ENCODE peak calls at places on chromosomes 7 and 10, in four cellular contexts. E is CD8-positive, alpha-beta T cell; A is cardiac muscle cell; S is A549. Q is an unnamed sample.

GRCh38 chr10:123666318-123667291 is at the start of gene GPR26:
- DNase-seq in E (no peak), A (no peak), S (no peak), Q (no peak)

GRCh38 chr10:14971867-14972448 is 12.8 kb downstream of the MEIG1 start:
- DNase-seq in E (peak; percentile 49), A (peak; percentile 38), S (peak; percentile 41), Q (peak; percentile 42)

GRCh38 chr7:92621026-92621540 is 30.9 kb upstream of the FAM133B start:
- DNase-seq in E (peak; percentile 81), A (peak; percentile 97), S (peak; percentile 85), Q (peak; percentile 94)

GRCh38 chr10:44960482-44961230 is 1.1 kb downstream of the RASSF4 start:
- DNase-seq in E (no peak), A (no peak), S (no peak), Q (no peak)

GRCh38 chr10:29186221-29186620 is 102.6 kb upstream of the LYZL1 start:
- DNase-seq in E (no peak), A (peak; percentile 10), S (no peak), Q (no peak)

GRCh38 chr10:99698504-99699080 is 33.3 kb downstream of the COX15 start:
- DNase-seq in E (no peak), A (no peak), S (no peak), Q (peak; percentile 24)

GRCh38 chr7:128110641-128111365 is 79.6 kb upstream of the LRRC4 start:
- DNase-seq in E (no peak), A (no peak), S (no peak), Q (no peak)

GRCh38 chr7:107874605-107875446 is 16.2 kb upstream of the DLD start:
- DNase-seq in E (peak; percentile 18), A (peak; percentile 80), S (peak; percentile 66), Q (peak; percentile 59)

GRCh38 chr10:78953124-78954008 is 115.4 kb upstream of the ZMIZ1 start:
- DNase-seq in E (no peak), A (peak; percentile 86), S (no peak), Q (peak; percentile 18)

GRCh38 chr10:7043051-7043653 is 367.7 kb downstream of the SFMBT2 start:
- DNase-seq in E (no peak), A (no peak), S (no peak), Q (no peak)

GRCh38 chr7:2471396-2471795 is 4.8 kb downstream of the GRIFIN start:
- DNase-seq in E (no peak), A (peak; percentile 48), S (no peak), Q (no peak)

GRCh38 chr7:11970132-11970531 is 138.1 kb upstream of the THSD7A start:
- DNase-seq in E (no peak), A (no peak), S (no peak), Q (no peak)

GRCh38 chr10:61896854-61897661 is 4.4 kb upstream of the ARID5B start:
- DNase-seq in E (peak; percentile 45), A (peak; percentile 90), S (peak; percentile 80), Q (peak; percentile 95)

GRCh38 chr7:109226699-109227098 is 657.0 kb downstream of the DNAJB9 start:
- DNase-seq in E (no peak), A (no peak), S (no peak), Q (no peak)

GRCh38 chr7:124722292-124722691 is 43.3 kb downstream of the GPR37 start:
- DNase-seq in E (no peak), A (no peak), S (peak; percentile 21), Q (no peak)

GRCh38 chr10:118800920-118801319 is 46.1 kb upstream of the CACUL1 start:
- DNase-seq in E (no peak), A (peak; percentile 19), S (peak; percentile 17), Q (peak; percentile 22)

GRCh38 chr7:131625817-131626372 is 69.5 kb upstream of the PODXL start:
- DNase-seq in E (no peak), A (peak; percentile 35), S (peak; percentile 87), Q (no peak)

GRCh38 chr7:49778731-49779270 is 5.4 kb downstream of the VWC2 start:
- DNase-seq in E (no peak), A (no peak), S (no peak), Q (peak; percentile 50)

GRCh38 chr7:37430644-37431043 is 18.0 kb downstream of the ELMO1 start:
- DNase-seq in E (no peak), A (no peak), S (no peak), Q (no peak)

GRCh38 chr7:154512121-154512621 is 460.0 kb downstream of the DPP6 start:
- DNase-seq in E (no peak), A (no peak), S (no peak), Q (no peak)

GRCh38 chr10:18261660-18262292 is 121.6 kb downstream of the CACNB2 start:
- DNase-seq in E (no peak), A (no peak), S (no peak), Q (no peak)

GRCh38 chr10:71048995-71049650 is 160.8 kb upstream of the PCBD1 start:
- DNase-seq in E (no peak), A (no peak), S (no peak), Q (no peak)

GRCh38 chr7:69190025-69190424 is 408.2 kb upstream of the AUTS2 start:
- DNase-seq in E (no peak), A (no peak), S (no peak), Q (no peak)

GRCh38 chr7:73397936-73398335 is 35.6 kb upstream of the FZD9 start:
- DNase-seq in E (no peak), A (no peak), S (no peak), Q (no peak)

GRCh38 chr7:51786284-51786683 is 469.7 kb upstream of the COBL start:
- DNase-seq in E (no peak), A (no peak), S (no peak), Q (no peak)

GRCh38 chr10:29598861-29599311 is 35.9 kb downstream of the SVIL start:
- DNase-seq in E (no peak), A (peak; percentile 73), S (no peak), Q (no peak)

GRCh38 chr10:3482200-3482993 is 302.6 kb downstream of the KLF6 start:
- DNase-seq in E (no peak), A (peak; percentile 91), S (peak; percentile 69), Q (peak; percentile 56)

GRCh38 chr10:97498841-97499560 is at the start of gene UBTD1:
- DNase-seq in E (peak; percentile 33), A (peak; percentile 61), S (peak; percentile 13), Q (peak; percentile 18)

GRCh38 chr10:120948889-120949382 is 97.8 kb downstream of the WDR11 start:
- DNase-seq in E (peak; percentile 54), A (peak; percentile 83), S (no peak), Q (peak; percentile 65)

GRCh38 chr7:80078882-80079281 is 55.7 kb upstream of the GNAI1 start:
- DNase-seq in E (no peak), A (no peak), S (no peak), Q (no peak)

DNA sequence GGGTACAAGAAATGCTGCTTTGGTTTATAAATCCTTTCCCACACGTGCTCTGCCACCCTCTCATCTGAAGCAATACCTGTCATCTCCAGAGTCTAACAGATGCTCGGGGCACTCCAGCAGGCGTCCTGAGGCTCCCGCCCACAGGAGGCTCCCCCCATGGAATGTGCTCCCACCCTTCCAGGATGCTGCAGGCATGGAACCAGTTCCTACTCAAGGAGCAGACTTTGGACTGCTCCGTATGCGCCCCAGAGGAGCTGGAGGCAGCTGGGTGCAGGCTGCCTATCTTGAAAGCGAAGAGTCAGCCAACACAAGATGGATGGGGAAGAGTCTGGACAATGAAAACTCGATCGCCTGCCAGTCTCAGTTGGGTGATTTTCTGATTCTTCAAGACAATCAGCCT is 75.4 kb downstream of the VOPP1 start:
- DNase-seq in E (no peak), A (no peak), S (no peak), Q (no peak)
- H3K4me3 ChIP-seq in E (no peak overlapping the region), A (no peak overlapping the region), S (no peak overlapping the region), Q (no peak overlapping the region)

GRCh38 chr10:69957516-69958231 is 95.0 kb upstream of the MACROH2A2 start:
- DNase-seq in E (no peak), A (no peak), S (no peak), Q (no peak)

GRCh38 chr10:69956833-69957230 is 95.8 kb upstream of the MACROH2A2 start:
- DNase-seq in E (no peak), A (no peak), S (no peak), Q (no peak)

GRCh38 chr10:69959911-69960310 is 92.7 kb upstream of the MACROH2A2 start:
- DNase-seq in E (no peak), A (no peak), S (no peak), Q (no peak)

GRCh38 chr10:69955897-69956832 is 96.5 kb upstream of the MACROH2A2 start:
- DNase-seq in E (no peak), A (no peak), S (no peak), Q (no peak)

DNA sequence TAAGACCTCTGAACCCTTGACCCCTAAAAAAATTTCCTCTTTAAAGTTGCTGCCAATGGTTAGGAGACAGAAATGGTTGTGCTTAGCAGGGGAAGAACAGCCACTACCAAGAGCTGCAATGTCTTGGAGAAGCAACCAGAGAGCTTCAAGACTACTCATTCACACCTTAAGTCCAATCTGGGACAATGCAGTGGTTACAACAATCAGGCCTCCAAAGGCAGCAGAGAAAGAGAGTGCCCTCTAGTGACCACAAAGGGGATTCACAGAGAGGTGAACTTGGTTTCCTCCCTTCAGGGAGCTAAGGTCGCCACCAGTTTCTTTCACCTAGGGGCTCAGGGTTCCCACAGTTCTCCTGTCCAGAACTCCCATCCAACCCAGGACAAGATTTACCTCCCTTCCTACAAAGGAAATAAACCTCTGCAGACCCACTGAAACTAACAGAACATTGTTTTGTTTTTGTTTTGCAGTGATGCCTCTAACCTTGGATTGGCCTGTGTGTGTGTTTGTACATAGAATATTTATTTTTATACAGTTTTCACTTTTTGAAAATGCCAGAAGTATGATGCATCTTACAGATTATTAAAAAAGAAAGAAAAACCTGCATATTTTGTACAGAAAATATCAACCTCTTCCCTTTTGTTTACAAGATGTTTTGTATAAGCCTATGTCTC is 94.3 kb upstream of the MACROH2A2 start:
- DNase-seq in E (peak; percentile 25), A (peak; percentile 70), S (peak; percentile 61), Q (peak; percentile 61)
- TF ChIP-seq CTCF in E (peak; percentile 58), A (peak; percentile 98), S (peak; percentile 69), Q (peak; percentile 92)

GRCh38 chr7:114919587-114919986 is 2.3 kb upstream of the MDFIC start:
- DNase-seq in E (no peak), A (no peak), S (no peak), Q (peak; percentile 43)

GRCh38 chr7:114911411-114911810 is 10.5 kb upstream of the MDFIC start:
- DNase-seq in E (no peak), A (no peak), S (no peak), Q (no peak)

GRCh38 chr7:114921636-114922150 is at the start of gene MDFIC:
- DNase-seq in E (peak; percentile 40), A (peak; percentile 47), S (peak; percentile 72), Q (peak; percentile 81)

GRCh38 chr7:114917211-114917839 is 4.6 kb upstream of the MDFIC start:
- DNase-seq in E (no peak), A (no peak), S (no peak), Q (peak; percentile 48)

DNA sequence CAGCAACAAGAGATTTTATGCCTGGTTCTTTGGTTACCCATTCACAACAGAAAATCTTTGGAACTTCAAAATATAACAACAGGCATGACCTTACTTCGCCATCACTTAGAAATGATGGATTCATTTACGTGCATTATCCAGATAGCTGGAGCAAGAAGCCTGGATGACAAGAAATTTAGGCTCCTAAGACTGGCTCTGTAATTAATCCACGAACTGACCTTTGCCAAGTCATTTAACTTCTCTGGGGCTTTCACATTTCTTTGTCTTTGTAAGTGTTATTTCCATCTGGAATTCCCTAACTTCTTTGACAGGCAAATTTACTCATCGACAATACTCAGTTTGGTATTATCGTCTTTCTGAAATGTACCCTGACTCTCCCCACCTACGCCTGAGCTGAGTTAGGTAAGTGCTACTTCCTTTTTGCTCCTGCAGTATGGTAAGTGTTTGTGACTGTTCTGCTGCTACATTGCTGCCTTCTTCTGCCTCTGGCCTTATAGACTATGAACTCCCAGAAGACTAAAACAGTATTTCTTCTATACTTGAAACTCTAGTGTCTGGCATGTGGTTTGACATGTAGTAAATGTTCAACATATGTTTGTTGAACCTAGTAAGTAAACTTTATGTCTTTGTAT is 5.5 kb upstream of the MDFIC start:
- DNase-seq in E (no peak), A (no peak), S (no peak), Q (peak; percentile 83)
- H3K4me3 ChIP-seq in E (no peak overlapping the region), A (no peak overlapping the region), S (no peak overlapping the region), Q (peak overlapping the region; percentile 50)

GRCh38 chr10:11482306-11482705 is 129.1 kb downstream of the USP6NL start:
- DNase-seq in E (no peak), A (no peak), S (no peak), Q (no peak)
- TF ChIP-seq CTCF in E (no peak), A (no peak), S (no peak), Q (no peak)